ENCODE peak calls at places on chromosome 17, in four cellular contexts. One of them, this sample, is unnamed.

GRCh38 chr17:79990051-79990592 is 45.5 kb downstream of the TBC1D16 start:
- DNase-seq in H9: no peak
- DNase-seq in neuronal stem cell: no peak
- DNase-seq in IMR-90: no peak
- DNase-seq in this sample: no peak

GRCh38 chr17:49414622-49415350 is at the start of gene PHB1:
- DNase-seq in neuronal stem cell: peak
- DNase-seq in IMR-90: peak
- DNase-seq in H9: peak
- DNase-seq in this sample: peak

GRCh38 chr17:50452627-50453300 is 15.9 kb downstream of the CHAD start:
- DNase-seq in IMR-90: peak
- DNase-seq in H9: no peak
- DNase-seq in neuronal stem cell: no peak
- DNase-seq in this sample: peak

GRCh38 chr17:68792042-68792685 is 163.0 kb downstream of the ABCA8 start:
- DNase-seq in IMR-90: peak
- DNase-seq in neuronal stem cell: no peak
- DNase-seq in H9: no peak
- DNase-seq in this sample: peak

GRCh38 chr17:49987290-49987585 is 7.8 kb downstream of the DLX3 start:
- DNase-seq in IMR-90: no peak
- DNase-seq in H9: peak
- DNase-seq in neuronal stem cell: no peak
- DNase-seq in this sample: no peak

GRCh38 chr17:50364715-50365114 is 8.3 kb downstream of the MRPL27 start:
- DNase-seq in H9: peak
- DNase-seq in neuronal stem cell: no peak
- DNase-seq in IMR-90: peak
- DNase-seq in this sample: peak

GRCh38 chr17:43388198-43389021 is 10.4 kb upstream of the ARL4D start:
- DNase-seq in neuronal stem cell: peak
- DNase-seq in IMR-90: peak
- DNase-seq in H9: peak
- DNase-seq in this sample: peak

GRCh38 chr17:32882734-32883133 is 5.8 kb upstream of the MYO1D start:
- DNase-seq in H9: no peak
- DNase-seq in IMR-90: peak
- DNase-seq in neuronal stem cell: no peak
- DNase-seq in this sample: peak

GRCh38 chr17:10797848-10798328 is 6.0 kb downstream of the TMEM238L start:
- DNase-seq in IMR-90: no peak
- DNase-seq in neuronal stem cell: no peak
- DNase-seq in H9: no peak
- DNase-seq in this sample: no peak

GRCh38 chr17:67245694-67246397 is 850 bp upstream of the HELZ start:
- DNase-seq in H9: peak
- DNase-seq in neuronal stem cell: peak
- DNase-seq in IMR-90: no peak
- DNase-seq in this sample: no peak

GRCh38 chr17:56596741-56597494 is 3.4 kb downstream of the NOG start:
- DNase-seq in IMR-90: no peak
- DNase-seq in neuronal stem cell: peak
- DNase-seq in H9: peak
- DNase-seq in this sample: peak

GRCh38 chr17:2796164-2797140 is at the start of gene RAP1GAP2:
- DNase-seq in IMR-90: no peak
- DNase-seq in H9: no peak
- DNase-seq in neuronal stem cell: no peak
- DNase-seq in this sample: no peak

GRCh38 chr17:60383379-60383778 is 8.6 kb downstream of the USP32 start:
- DNase-seq in H9: no peak
- DNase-seq in IMR-90: no peak
- DNase-seq in neuronal stem cell: no peak
- DNase-seq in this sample: no peak

GRCh38 chr17:37358830-37359681 is 16.7 kb upstream of the C17orf78 start:
- DNase-seq in IMR-90: peak
- DNase-seq in H9: peak
- DNase-seq in neuronal stem cell: peak
- DNase-seq in this sample: peak

GRCh38 chr17:5785867-5786509 is 201.7 kb upstream of the NLRP1 start:
- DNase-seq in neuronal stem cell: no peak
- DNase-seq in H9: no peak
- DNase-seq in IMR-90: peak
- DNase-seq in this sample: peak

GRCh38 chr17:6241996-6242395 is 171.8 kb downstream of the WSCD1 start:
- DNase-seq in H9: peak
- DNase-seq in IMR-90: no peak
- DNase-seq in neuronal stem cell: no peak
- DNase-seq in this sample: no peak

GRCh38 chr17:42623732-42624596 is 14.5 kb downstream of the TUBG1 start:
- DNase-seq in H9: no peak
- DNase-seq in IMR-90: peak
- DNase-seq in neuronal stem cell: no peak
- DNase-seq in this sample: no peak

GRCh38 chr17:68491381-68491849 is 20.8 kb upstream of the PRKAR1A start:
- DNase-seq in H9: no peak
- DNase-seq in neuronal stem cell: no peak
- DNase-seq in IMR-90: no peak
- DNase-seq in this sample: no peak

GRCh38 chr17:63452979-63453551 is 7.0 kb upstream of the CYB561 start:
- DNase-seq in IMR-90: no peak
- DNase-seq in neuronal stem cell: no peak
- DNase-seq in H9: no peak
- DNase-seq in this sample: no peak

GRCh38 chr17:41555105-41555887 is 16.6 kb downstream of the KRT9 start:
- DNase-seq in H9: no peak
- DNase-seq in IMR-90: no peak
- DNase-seq in neuronal stem cell: no peak
- DNase-seq in this sample: no peak

GRCh38 chr17:33816842-33817241 is 438.2 kb upstream of the CCL2 start:
- DNase-seq in neuronal stem cell: no peak
- DNase-seq in IMR-90: no peak
- DNase-seq in H9: no peak
- DNase-seq in this sample: no peak

GRCh38 chr17:78704594-78704993 is 77.5 kb downstream of the CYTH1 start:
- DNase-seq in IMR-90: no peak
- DNase-seq in H9: no peak
- DNase-seq in neuronal stem cell: no peak
- DNase-seq in this sample: no peak

GRCh38 chr17:50177983-50178834 is 12.4 kb downstream of the SGCA start:
- DNase-seq in H9: peak
- DNase-seq in neuronal stem cell: no peak
- DNase-seq in IMR-90: peak
- DNase-seq in this sample: peak

GRCh38 chr17:48269209-48269608 is 160.8 kb downstream of the SKAP1 start:
- DNase-seq in H9: no peak
- DNase-seq in neuronal stem cell: no peak
- DNase-seq in IMR-90: no peak
- DNase-seq in this sample: no peak
- H3K4ac ChIP-seq in H9: no peak
- H3K4ac ChIP-seq in neuronal stem cell: no peak
- H3K4ac ChIP-seq in IMR-90: no peak
- H3K4ac ChIP-seq in this sample: no peak

DNA sequence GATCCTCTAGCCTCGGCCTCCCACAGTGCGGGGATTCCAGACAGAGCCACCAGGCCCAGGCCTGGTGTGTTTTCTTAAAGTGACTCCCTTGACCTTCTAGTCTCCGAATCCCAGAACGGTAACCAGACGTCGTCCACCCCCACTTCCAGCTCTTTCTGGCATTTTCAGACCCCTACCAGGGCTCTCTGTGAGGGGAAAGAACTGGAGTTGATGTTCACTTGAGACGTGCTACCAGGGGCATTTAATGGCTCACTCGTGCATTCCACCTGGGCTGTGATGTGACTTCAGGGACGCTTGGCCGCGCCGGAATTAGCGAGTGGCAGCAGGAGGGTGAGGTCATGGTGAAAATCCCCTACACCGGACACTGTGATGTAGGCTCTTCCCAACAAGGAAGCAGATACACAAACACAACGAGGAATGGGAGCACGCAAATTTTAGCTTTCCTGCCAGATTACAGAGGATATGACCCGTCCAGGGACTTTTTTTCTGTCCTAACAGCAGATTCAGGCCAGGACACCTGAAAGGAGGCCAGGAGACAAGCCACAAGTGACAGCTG is 1.1 kb upstream of the GNA13 start:
- DNase-seq in H9: no peak
- DNase-seq in neuronal stem cell: no peak
- DNase-seq in IMR-90: no peak
- DNase-seq in this sample: peak
- H3K23ac ChIP-seq in H9: no peak
- H3K23ac ChIP-seq in neuronal stem cell: no peak
- H3K23ac ChIP-seq in IMR-90: no peak
- H3K23ac ChIP-seq in this sample: no peak

GRCh38 chr17:171871-172270 is 9.6 kb downstream of the DOC2B start:
- DNase-seq in neuronal stem cell: no peak
- DNase-seq in IMR-90: no peak
- DNase-seq in H9: no peak
- DNase-seq in this sample: no peak
- H3K4ac ChIP-seq in neuronal stem cell: no peak
- H3K4ac ChIP-seq in IMR-90: no peak
- H3K4ac ChIP-seq in H9: no peak
- H3K4ac ChIP-seq in this sample: no peak

GRCh38 chr17:7695586-7695985 is 7.3 kb downstream of the WRAP53 start:
- DNase-seq in neuronal stem cell: no peak
- DNase-seq in H9: no peak
- DNase-seq in IMR-90: no peak
- DNase-seq in this sample: no peak
- H3K23ac ChIP-seq in neuronal stem cell: no peak
- H3K23ac ChIP-seq in H9: no peak
- H3K23ac ChIP-seq in IMR-90: no peak
- H3K23ac ChIP-seq in this sample: no peak

GRCh38 chr17:81578038-81578441 is 25.9 kb upstream of the FAAP100 start:
- DNase-seq in IMR-90: peak
- DNase-seq in neuronal stem cell: no peak
- DNase-seq in H9: peak
- DNase-seq in this sample: no peak

GRCh38 chr17:81577278-81578000 is 25.3 kb upstream of the FAAP100 start:
- DNase-seq in H9: peak
- DNase-seq in neuronal stem cell: no peak
- DNase-seq in IMR-90: no peak
- DNase-seq in this sample: no peak

GRCh38 chr17:81575836-81576235 is 23.7 kb upstream of the FAAP100 start:
- DNase-seq in neuronal stem cell: no peak
- DNase-seq in IMR-90: no peak
- DNase-seq in H9: no peak
- DNase-seq in this sample: no peak

GRCh38 chr17:81578561-81579225 is 26.5 kb upstream of the FAAP100 start:
- DNase-seq in neuronal stem cell: no peak
- DNase-seq in IMR-90: no peak
- DNase-seq in H9: no peak
- DNase-seq in this sample: no peak

DNA sequence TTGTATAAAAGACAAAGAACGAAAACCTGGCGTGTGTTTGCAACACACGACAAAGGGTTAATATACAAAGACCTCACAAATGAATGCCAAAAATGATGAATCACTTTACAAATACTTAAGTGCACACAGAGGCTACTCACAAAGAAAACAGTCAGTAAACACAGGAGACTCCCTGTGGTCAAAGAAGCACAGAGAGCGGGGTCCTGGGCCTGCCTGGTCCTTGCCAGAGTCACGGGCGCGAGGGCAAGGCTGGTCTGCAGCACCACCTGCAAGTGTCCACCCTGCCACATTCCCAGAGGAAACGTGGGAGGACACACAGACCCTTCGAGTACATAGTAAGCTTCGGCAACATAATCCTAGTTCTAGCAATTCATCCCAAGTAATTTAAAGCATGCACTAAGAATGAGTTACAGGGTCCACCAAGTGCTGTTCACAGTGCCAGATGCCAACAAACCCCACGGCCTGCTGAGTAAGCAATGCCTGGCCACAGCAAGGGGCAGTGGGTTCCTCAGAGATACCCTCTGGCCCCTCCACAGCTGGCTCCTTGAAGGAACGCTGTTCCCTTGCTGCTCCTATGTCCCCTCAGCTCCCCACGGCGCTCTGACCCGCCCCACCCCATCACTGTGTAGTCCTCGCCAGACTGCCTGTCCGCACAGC is 24.6 kb upstream of the FAAP100 start:
- DNase-seq in H9: peak
- DNase-seq in IMR-90: peak
- DNase-seq in neuronal stem cell: no peak
- DNase-seq in this sample: peak
- H3K4ac ChIP-seq in H9: no peak
- H3K4ac ChIP-seq in IMR-90: peak
- H3K4ac ChIP-seq in neuronal stem cell: no peak
- H3K4ac ChIP-seq in this sample: no peak

DNA sequence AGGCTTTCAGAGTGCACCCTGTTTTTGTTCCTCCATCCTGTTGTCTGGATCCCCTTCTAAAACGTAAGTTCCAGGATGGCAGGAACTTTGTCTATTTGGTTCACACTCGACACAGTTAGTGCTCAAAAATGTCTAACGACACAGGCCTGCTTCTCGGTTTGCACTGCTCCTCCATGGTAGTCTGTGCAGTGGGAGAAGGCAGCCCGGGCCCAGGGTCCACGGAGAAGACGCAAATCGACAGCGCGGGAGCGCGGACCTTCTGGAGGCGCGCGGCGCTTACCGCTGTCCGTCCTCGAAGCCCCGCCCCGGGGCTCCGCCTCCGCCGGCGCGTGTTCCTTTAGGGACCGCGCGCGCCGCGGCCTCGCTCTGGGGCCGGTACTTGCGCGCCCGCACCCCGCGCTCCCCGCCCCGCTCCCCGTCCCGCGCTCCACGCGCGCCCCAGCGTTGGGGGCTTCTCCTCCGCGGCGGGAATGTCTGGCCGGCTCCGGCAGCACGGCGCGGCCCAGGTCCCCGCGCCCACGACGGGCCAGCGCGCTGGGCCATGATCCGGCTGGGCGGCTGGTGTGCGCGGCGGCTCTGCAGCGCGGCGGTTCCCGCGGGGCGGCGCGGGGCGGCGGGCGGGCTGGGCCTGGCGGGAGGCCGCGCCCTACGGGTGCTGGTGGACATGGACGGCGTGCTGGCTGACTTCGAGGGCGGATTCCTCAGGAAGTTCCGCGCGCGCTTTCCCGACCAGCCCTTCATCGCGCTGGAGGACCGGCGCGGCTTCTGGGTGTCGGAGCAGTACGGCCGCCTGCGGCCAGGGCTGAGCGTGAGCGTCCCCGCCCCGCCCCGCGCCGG is at the start of gene NT5M:
- DNase-seq in H9: peak
- DNase-seq in neuronal stem cell: peak
- DNase-seq in IMR-90: peak
- DNase-seq in this sample: peak
- H3K23ac ChIP-seq in H9: no peak
- H3K23ac ChIP-seq in neuronal stem cell: peak
- H3K23ac ChIP-seq in IMR-90: peak
- H3K23ac ChIP-seq in this sample: no peak

GRCh38 chr17:28368915-28369683 is 1.0 kb downstream of the VTN start:
- DNase-seq in H9: no peak
- DNase-seq in neuronal stem cell: no peak
- DNase-seq in IMR-90: no peak
- DNase-seq in this sample: no peak

GRCh38 chr17:28366605-28367004 is 1.6 kb upstream of the SEBOX start:
- DNase-seq in neuronal stem cell: no peak
- DNase-seq in IMR-90: no peak
- DNase-seq in H9: peak
- DNase-seq in this sample: no peak

GRCh38 chr17:28368306-28368831 is 1.7 kb downstream of the VTN start:
- DNase-seq in H9: no peak
- DNase-seq in IMR-90: no peak
- DNase-seq in neuronal stem cell: no peak
- DNase-seq in this sample: no peak

GRCh38 chr17:28369684-28370034 is 448 bp downstream of the VTN start:
- DNase-seq in neuronal stem cell: no peak
- DNase-seq in H9: peak
- DNase-seq in IMR-90: no peak
- DNase-seq in this sample: no peak

GRCh38 chr17:28367641-28368305 is 2.3 kb downstream of the VTN start:
- DNase-seq in H9: no peak
- DNase-seq in IMR-90: no peak
- DNase-seq in neuronal stem cell: no peak
- DNase-seq in this sample: no peak
- H3K4ac ChIP-seq in H9: no peak
- H3K4ac ChIP-seq in IMR-90: no peak
- H3K4ac ChIP-seq in neuronal stem cell: no peak
- H3K4ac ChIP-seq in this sample: no peak

This sample was measured in mesenchymal stem cell.